ENCODE peak calls at places on chromosomes 5 and 9, in six cellular contexts. One of them, this sample, is unnamed.

GRCh38 chr5:140038373-140038957 is 4.6 kb downstream of the NRG2 start:
- DNase-seq in AG09309: no peak
- DNase-seq in PC-9: no peak
- DNase-seq in sigmoid colon: no peak
- DNase-seq in fibroblast of mammary gland: peak; percentile 31
- DNase-seq in lower leg skin: no peak
- DNase-seq in this sample: peak; percentile 70

GRCh38 chr5:61148516-61148915 is 13.8 kb downstream of the SMIM15 start:
- DNase-seq in lower leg skin: no peak
- DNase-seq in PC-9: no peak
- DNase-seq in fibroblast of mammary gland: no peak
- DNase-seq in AG09309: no peak
- DNase-seq in sigmoid colon: no peak
- DNase-seq in this sample: no peak

GRCh38 chr5:151520294-151520693 is 70.8 kb downstream of the FAT2 start:
- DNase-seq in lower leg skin: no peak
- DNase-seq in fibroblast of mammary gland: no peak
- DNase-seq in PC-9: no peak
- DNase-seq in sigmoid colon: no peak
- DNase-seq in AG09309: no peak
- DNase-seq in this sample: no peak

GRCh38 chr5:66898241-66899039 is 298.2 kb downstream of the CD180 start:
- DNase-seq in AG09309: no peak
- DNase-seq in PC-9: no peak
- DNase-seq in fibroblast of mammary gland: no peak
- DNase-seq in sigmoid colon: no peak
- DNase-seq in lower leg skin: no peak
- DNase-seq in this sample: no peak

GRCh38 chr9:88535226-88535931 is 401 bp downstream of the NXNL2 start:
- DNase-seq in fibroblast of mammary gland: no peak
- DNase-seq in PC-9: peak; percentile 56
- DNase-seq in sigmoid colon: no peak
- DNase-seq in AG09309: no peak
- DNase-seq in lower leg skin: no peak
- DNase-seq in this sample: no peak

GRCh38 chr9:108913391-108913790 is 20.5 kb downstream of the ELP1 start:
- DNase-seq in AG09309: no peak
- DNase-seq in fibroblast of mammary gland: peak; percentile 12
- DNase-seq in PC-9: no peak
- DNase-seq in sigmoid colon: no peak
- DNase-seq in lower leg skin: no peak
- DNase-seq in this sample: no peak

GRCh38 chr5:76332620-76333170 is 70.4 kb upstream of the IQGAP2 start:
- DNase-seq in AG09309: no peak
- DNase-seq in PC-9: no peak
- DNase-seq in sigmoid colon: no peak
- DNase-seq in lower leg skin: no peak
- DNase-seq in fibroblast of mammary gland: no peak
- DNase-seq in this sample: no peak

GRCh38 chr5:4640793-4641192 is 499.3 kb upstream of the ADAMTS16 start:
- DNase-seq in PC-9: no peak
- DNase-seq in AG09309: no peak
- DNase-seq in lower leg skin: no peak
- DNase-seq in fibroblast of mammary gland: no peak
- DNase-seq in sigmoid colon: no peak
- DNase-seq in this sample: peak; percentile 9

GRCh38 chr9:91734371-91734981 is 215.6 kb downstream of the ROR2 start:
- DNase-seq in AG09309: no peak
- DNase-seq in sigmoid colon: peak; percentile 89
- DNase-seq in fibroblast of mammary gland: peak; percentile 68
- DNase-seq in lower leg skin: peak; percentile 42
- DNase-seq in PC-9: no peak
- DNase-seq in this sample: peak; percentile 32

GRCh38 chr5:34667705-34668104 is 11.6 kb downstream of the RAI14 start:
- DNase-seq in PC-9: no peak
- DNase-seq in fibroblast of mammary gland: no peak
- DNase-seq in lower leg skin: no peak
- DNase-seq in sigmoid colon: no peak
- DNase-seq in AG09309: no peak
- DNase-seq in this sample: no peak

GRCh38 chr9:28779240-28779639 is 1206.0 kb upstream of the C9orf72 start:
- DNase-seq in PC-9: no peak
- DNase-seq in lower leg skin: no peak
- DNase-seq in AG09309: no peak
- DNase-seq in sigmoid colon: no peak
- DNase-seq in fibroblast of mammary gland: peak; percentile 44
- DNase-seq in this sample: no peak

GRCh38 chr5:109788596-109788995 is 98.9 kb downstream of the MAN2A1 start:
- DNase-seq in AG09309: no peak
- DNase-seq in PC-9: no peak
- DNase-seq in lower leg skin: no peak
- DNase-seq in fibroblast of mammary gland: no peak
- DNase-seq in sigmoid colon: no peak
- DNase-seq in this sample: no peak

GRCh38 chr5:160287378-160288051 is 24.8 kb downstream of the CCNJL start:
- DNase-seq in fibroblast of mammary gland: no peak
- DNase-seq in AG09309: no peak
- DNase-seq in lower leg skin: no peak
- DNase-seq in PC-9: peak; percentile 84
- DNase-seq in sigmoid colon: no peak
- DNase-seq in this sample: peak; percentile 29

GRCh38 chr5:56415356-56415765 is 182.2 kb upstream of the ANKRD55 start:
- DNase-seq in PC-9: peak; percentile 88
- DNase-seq in sigmoid colon: peak; percentile 72
- DNase-seq in fibroblast of mammary gland: no peak
- DNase-seq in AG09309: peak; percentile 11
- DNase-seq in lower leg skin: peak; percentile 69
- DNase-seq in this sample: peak; percentile 43

GRCh38 chr5:55222061-55222818 is 4.9 kb downstream of the MCIDAS start:
- DNase-seq in sigmoid colon: no peak
- DNase-seq in PC-9: no peak
- DNase-seq in fibroblast of mammary gland: no peak
- DNase-seq in lower leg skin: no peak
- DNase-seq in AG09309: no peak
- DNase-seq in this sample: no peak

GRCh38 chr9:94630833-94631232 is 8.5 kb downstream of the FBP1 start:
- DNase-seq in sigmoid colon: no peak
- DNase-seq in AG09309: no peak
- DNase-seq in lower leg skin: peak; percentile 30
- DNase-seq in PC-9: peak; percentile 84
- DNase-seq in fibroblast of mammary gland: no peak
- DNase-seq in this sample: no peak

GRCh38 chr5:102867999-102868662 is 113.0 kb downstream of the PAM start:
- DNase-seq in PC-9: no peak
- DNase-seq in fibroblast of mammary gland: peak; percentile 17
- DNase-seq in lower leg skin: no peak
- DNase-seq in sigmoid colon: no peak
- DNase-seq in AG09309: no peak
- DNase-seq in this sample: peak; percentile 33

DNA sequence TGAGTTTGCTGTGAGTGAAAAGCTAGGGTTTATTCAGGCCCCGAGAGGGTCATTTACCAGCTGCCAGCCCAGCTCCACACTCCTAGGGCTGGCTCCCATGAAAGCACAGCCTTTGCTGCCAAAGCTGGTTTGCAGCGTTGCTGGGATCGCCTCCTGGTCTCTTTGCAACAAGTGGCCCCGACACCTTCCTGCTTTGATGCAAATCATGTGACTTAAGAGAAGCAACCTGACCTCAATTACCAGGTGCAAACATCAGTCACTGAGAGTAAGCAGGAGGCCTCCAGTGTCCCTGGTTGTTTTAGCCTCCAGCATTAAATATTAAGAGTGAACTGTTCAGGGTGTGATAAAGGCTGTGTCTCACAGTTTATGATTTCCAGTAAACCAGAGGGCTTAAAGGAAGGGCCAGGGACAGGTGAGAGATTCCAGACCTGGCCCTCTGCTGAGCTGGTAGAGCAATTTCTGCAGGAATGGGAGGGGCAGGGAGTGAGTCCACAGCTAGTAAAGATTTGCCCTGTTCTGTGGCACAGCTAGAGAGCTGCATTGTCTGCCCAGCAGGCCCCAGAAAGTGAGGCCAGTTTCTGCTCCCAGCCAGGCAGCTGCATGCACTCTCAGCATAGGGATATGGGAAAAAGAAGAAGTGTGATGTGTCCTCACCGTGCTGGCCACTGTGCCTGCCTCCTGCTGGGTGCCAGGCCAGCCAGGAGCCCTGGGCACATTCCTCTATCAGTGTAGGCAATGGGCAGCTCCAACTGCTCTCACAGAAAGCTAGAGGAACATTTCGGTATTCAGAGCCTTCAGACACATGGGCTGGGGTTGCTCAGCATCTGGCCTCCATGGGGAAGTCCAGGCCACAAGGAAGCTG is 58.0 kb downstream of the SLC22A5 start:
- DNase-seq in fibroblast of mammary gland: no peak
- DNase-seq in lower leg skin: no peak
- DNase-seq in AG09309: no peak
- DNase-seq in PC-9: peak; percentile 92
- DNase-seq in sigmoid colon: no peak
- DNase-seq in this sample: no peak
- H3K4me3 ChIP-seq in fibroblast of mammary gland: no peak overlapping the region
- H3K4me3 ChIP-seq in lower leg skin: no peak overlapping the region
- H3K4me3 ChIP-seq in AG09309: no peak overlapping the region
- H3K4me3 ChIP-seq in PC-9: peak overlapping the region; percentile 11
- H3K4me3 ChIP-seq in sigmoid colon: no peak overlapping the region
- H3K4me3 ChIP-seq in this sample: no peak overlapping the region

DNA sequence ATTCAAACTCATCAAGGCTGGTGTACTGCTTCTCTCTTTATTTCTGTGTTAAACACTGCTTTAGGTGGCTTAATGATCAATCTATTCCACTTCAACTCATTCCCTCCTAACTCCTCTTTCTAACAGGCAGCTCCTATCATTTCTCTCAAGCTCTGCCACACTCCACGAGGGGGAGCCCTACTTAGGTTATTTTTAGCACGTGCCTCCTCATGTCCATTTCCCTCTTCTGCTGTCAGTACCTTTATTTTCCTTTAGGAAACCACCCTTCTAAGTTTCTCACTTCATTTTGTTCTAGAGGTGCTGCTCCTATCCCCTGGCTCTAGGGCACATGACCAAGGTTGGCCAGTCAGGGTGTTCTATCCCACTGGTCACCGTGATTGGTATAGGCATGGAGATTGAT is 6.7 kb upstream of the BRINP1 start:
- DNase-seq in PC-9: no peak
- DNase-seq in lower leg skin: no peak
- DNase-seq in sigmoid colon: no peak
- DNase-seq in AG09309: no peak
- DNase-seq in fibroblast of mammary gland: peak; percentile 43
- DNase-seq in this sample: no peak
- TF ChIP-seq CTCF in PC-9: peak; percentile 37
- TF ChIP-seq CTCF in lower leg skin: no peak
- TF ChIP-seq CTCF in sigmoid colon: no peak
- TF ChIP-seq CTCF in AG09309: peak; percentile 20
- TF ChIP-seq CTCF in fibroblast of mammary gland: peak; percentile 38
- TF ChIP-seq CTCF in this sample: no peak

GRCh38 chr5:41921874-41922273 is 3.2 kb upstream of the FBXO4 start:
- DNase-seq in fibroblast of mammary gland: peak; percentile 70
- DNase-seq in lower leg skin: no peak
- DNase-seq in PC-9: peak; percentile 62
- DNase-seq in sigmoid colon: no peak
- DNase-seq in AG09309: no peak
- DNase-seq in this sample: peak; percentile 61
- H3K4me3 ChIP-seq in fibroblast of mammary gland: no peak overlapping the region
- H3K4me3 ChIP-seq in lower leg skin: no peak overlapping the region
- H3K4me3 ChIP-seq in PC-9: no peak overlapping the region
- H3K4me3 ChIP-seq in sigmoid colon: no peak overlapping the region
- H3K4me3 ChIP-seq in AG09309: no peak overlapping the region
- H3K4me3 ChIP-seq in this sample: no peak overlapping the region

DNA sequence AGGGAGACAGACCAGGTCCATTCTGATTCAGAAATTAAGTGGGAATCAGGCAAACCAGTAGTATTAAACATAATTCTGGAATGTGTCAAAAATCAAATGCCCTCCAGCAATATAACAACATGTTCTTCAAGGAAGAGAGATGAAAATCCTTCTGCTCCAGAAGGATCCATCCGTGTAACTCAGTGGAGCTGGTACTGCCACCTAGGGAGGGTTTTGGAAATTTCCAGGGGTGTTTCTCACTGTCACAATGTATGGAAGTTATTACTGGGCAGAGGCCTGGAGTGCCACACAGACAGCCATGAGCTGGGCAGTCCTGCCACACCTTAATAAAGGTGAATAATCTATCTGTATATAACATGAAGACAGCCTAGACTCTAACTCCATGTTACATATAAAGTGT is 87.5 kb downstream of the TTLL11 start:
- DNase-seq in lower leg skin: no peak
- DNase-seq in sigmoid colon: no peak
- DNase-seq in AG09309: peak; percentile 18
- DNase-seq in PC-9: no peak
- DNase-seq in fibroblast of mammary gland: no peak
- DNase-seq in this sample: peak; percentile 26
- TF ChIP-seq CTCF in lower leg skin: no peak
- TF ChIP-seq CTCF in sigmoid colon: no peak
- TF ChIP-seq CTCF in AG09309: peak; percentile 70
- TF ChIP-seq CTCF in PC-9: peak; percentile 64
- TF ChIP-seq CTCF in fibroblast of mammary gland: peak; percentile 55
- TF ChIP-seq CTCF in this sample: peak; percentile 69

DNA sequence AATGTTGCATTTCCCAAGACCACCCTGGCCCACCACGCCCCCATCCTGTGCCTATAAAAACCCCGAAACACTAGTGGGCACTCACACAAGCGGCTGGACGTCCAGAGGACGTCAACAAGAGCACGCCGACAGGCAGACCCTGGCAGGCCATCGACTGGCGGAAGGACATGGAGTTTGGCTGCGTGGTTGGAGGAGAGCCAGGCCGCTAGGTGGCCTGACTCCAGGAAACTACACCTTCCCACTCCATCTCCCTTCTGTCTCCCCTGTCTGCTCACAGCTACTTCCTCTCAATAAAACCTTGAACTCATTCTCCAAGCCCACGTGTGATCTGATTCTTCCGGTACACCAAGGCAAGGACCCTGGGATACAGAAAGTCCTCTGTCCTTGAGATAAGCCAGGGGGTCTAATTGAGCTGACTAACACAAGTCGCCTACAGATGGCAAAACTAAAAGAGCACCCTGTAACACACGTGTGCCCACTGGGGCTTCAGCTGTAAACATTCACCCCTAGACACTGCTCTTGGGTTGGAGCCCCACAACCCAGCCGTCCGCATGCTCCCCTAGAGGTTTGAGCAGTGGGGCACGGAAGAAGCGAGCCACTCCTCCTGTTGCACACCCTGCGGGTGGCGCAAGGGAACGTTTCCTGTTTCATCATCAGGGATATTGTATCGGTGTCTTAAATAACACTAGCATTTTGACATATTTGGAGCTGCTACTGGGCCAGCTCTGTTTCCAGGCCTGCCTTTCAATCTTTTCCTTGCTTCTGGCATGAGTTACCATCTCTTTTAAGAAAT is 54.5 kb upstream of the TAF11L2 start:
- DNase-seq in sigmoid colon: no peak
- DNase-seq in PC-9: no peak
- DNase-seq in lower leg skin: no peak
- DNase-seq in fibroblast of mammary gland: no peak
- DNase-seq in AG09309: no peak
- DNase-seq in this sample: no peak
- H3K4me3 ChIP-seq in sigmoid colon: no peak overlapping the region
- H3K4me3 ChIP-seq in PC-9: no peak overlapping the region
- H3K4me3 ChIP-seq in lower leg skin: no peak overlapping the region
- H3K4me3 ChIP-seq in fibroblast of mammary gland: no peak overlapping the region
- H3K4me3 ChIP-seq in AG09309: no peak overlapping the region
- H3K4me3 ChIP-seq in this sample: no peak overlapping the region

GRCh38 chr5:133219296-133219695 is 167.5 kb downstream of the HSPA4 start:
- DNase-seq in sigmoid colon: no peak
- DNase-seq in PC-9: no peak
- DNase-seq in fibroblast of mammary gland: no peak
- DNase-seq in AG09309: no peak
- DNase-seq in lower leg skin: no peak
- DNase-seq in this sample: no peak
- TF ChIP-seq CTCF in sigmoid colon: no peak
- TF ChIP-seq CTCF in PC-9: no peak
- TF ChIP-seq CTCF in fibroblast of mammary gland: no peak
- TF ChIP-seq CTCF in AG09309: no peak
- TF ChIP-seq CTCF in lower leg skin: no peak
- TF ChIP-seq CTCF in this sample: no peak